ENCODE peak calls at places on chromosomes 7 and 10, in seven cellular contexts. One of them, this sample, is unnamed.

GRCh38 chr7:132430863-132431822 is 145.1 kb downstream of the PLXNA4 start:
- DNase-seq in nucleus accumbens: no peak
- DNase-seq in SJSA1: peak; percentile 4
- DNase-seq in left ventricle myocardium superior: no peak
- DNase-seq in mucosa of gallbladder: peak; percentile 15
- DNase-seq in SW480: no peak
- DNase-seq in LoVo: peak; percentile 68
- DNase-seq in this sample: no peak

GRCh38 chr10:52314822-52315552 is 906 bp downstream of the DKK1 start:
- DNase-seq in nucleus accumbens: no peak
- DNase-seq in SJSA1: no peak
- DNase-seq in left ventricle myocardium superior: peak; percentile 26
- DNase-seq in mucosa of gallbladder: no peak
- DNase-seq in SW480: peak; percentile 14
- DNase-seq in LoVo: no peak
- DNase-seq in this sample: no peak

GRCh38 chr7:77473240-77474005 is 57.3 kb upstream of the GSAP start:
- DNase-seq in nucleus accumbens: no peak
- DNase-seq in SJSA1: no peak
- DNase-seq in left ventricle myocardium superior: no peak
- DNase-seq in mucosa of gallbladder: no peak
- DNase-seq in SW480: no peak
- DNase-seq in LoVo: no peak
- DNase-seq in this sample: no peak

GRCh38 chr10:79552143-79552542 is 8.1 kb downstream of the SFTPA2 start:
- DNase-seq in nucleus accumbens: no peak
- DNase-seq in SJSA1: no peak
- DNase-seq in left ventricle myocardium superior: no peak
- DNase-seq in mucosa of gallbladder: no peak
- DNase-seq in SW480: no peak
- DNase-seq in LoVo: no peak
- DNase-seq in this sample: no peak

GRCh38 chr7:95766657-95767056 is 5.7 kb upstream of the DYNC1I1 start:
- DNase-seq in nucleus accumbens: no peak
- DNase-seq in SJSA1: no peak
- DNase-seq in left ventricle myocardium superior: no peak
- DNase-seq in mucosa of gallbladder: no peak
- DNase-seq in SW480: no peak
- DNase-seq in LoVo: no peak
- DNase-seq in this sample: no peak

GRCh38 chr7:19713676-19714075 is 4.8 kb upstream of the POLR1F start:
- DNase-seq in nucleus accumbens: no peak
- DNase-seq in SJSA1: peak; percentile 41
- DNase-seq in left ventricle myocardium superior: no peak
- DNase-seq in mucosa of gallbladder: peak; percentile 27
- DNase-seq in SW480: peak; percentile 43
- DNase-seq in LoVo: peak; percentile 56
- DNase-seq in this sample: peak; percentile 52

GRCh38 chr10:45035673-45036072 is 35.0 kb downstream of the ZNF22 start:
- DNase-seq in nucleus accumbens: no peak
- DNase-seq in SJSA1: no peak
- DNase-seq in left ventricle myocardium superior: no peak
- DNase-seq in mucosa of gallbladder: no peak
- DNase-seq in SW480: no peak
- DNase-seq in LoVo: no peak
- DNase-seq in this sample: no peak

GRCh38 chr10:17227367-17228080 is 517 bp upstream of the VIM start:
- DNase-seq in nucleus accumbens: no peak
- DNase-seq in SJSA1: peak; percentile 73
- DNase-seq in left ventricle myocardium superior: no peak
- DNase-seq in mucosa of gallbladder: no peak
- DNase-seq in SW480: no peak
- DNase-seq in LoVo: no peak
- DNase-seq in this sample: no peak

GRCh38 chr10:29960261-29960660 is 99.1 kb downstream of the JCAD start:
- DNase-seq in nucleus accumbens: no peak
- DNase-seq in SJSA1: no peak
- DNase-seq in left ventricle myocardium superior: no peak
- DNase-seq in mucosa of gallbladder: no peak
- DNase-seq in SW480: no peak
- DNase-seq in LoVo: no peak
- DNase-seq in this sample: no peak

GRCh38 chr7:85685901-85686300 is 499.0 kb upstream of the SEMA3D start:
- DNase-seq in nucleus accumbens: no peak
- DNase-seq in SJSA1: no peak
- DNase-seq in left ventricle myocardium superior: no peak
- DNase-seq in mucosa of gallbladder: no peak
- DNase-seq in SW480: no peak
- DNase-seq in LoVo: no peak
- DNase-seq in this sample: no peak

GRCh38 chr10:34319197-34319846 is 495.8 kb downstream of the PARD3 start:
- DNase-seq in nucleus accumbens: no peak
- DNase-seq in SJSA1: peak; percentile 88
- DNase-seq in left ventricle myocardium superior: no peak
- DNase-seq in mucosa of gallbladder: peak; percentile 78
- DNase-seq in SW480: no peak
- DNase-seq in LoVo: peak; percentile 50
- DNase-seq in this sample: no peak

GRCh38 chr10:100986952-100987684 is at the start of the genes MRPL43 and TWNK:
- DNase-seq in nucleus accumbens: peak; percentile 67
- DNase-seq in SJSA1: peak; percentile 75
- DNase-seq in left ventricle myocardium superior: peak; percentile 89
- DNase-seq in mucosa of gallbladder: peak; percentile 82
- DNase-seq in SW480: peak; percentile 70
- DNase-seq in LoVo: peak; percentile 81
- DNase-seq in this sample: peak; percentile 65

GRCh38 chr7:49866910-49867309 is 93.5 kb downstream of the VWC2 start:
- DNase-seq in nucleus accumbens: no peak
- DNase-seq in SJSA1: no peak
- DNase-seq in left ventricle myocardium superior: no peak
- DNase-seq in mucosa of gallbladder: no peak
- DNase-seq in SW480: no peak
- DNase-seq in LoVo: no peak
- DNase-seq in this sample: no peak

GRCh38 chr10:88886557-88886956 is 6.5 kb downstream of the STAMBPL1 start:
- DNase-seq in nucleus accumbens: no peak
- DNase-seq in SJSA1: no peak
- DNase-seq in left ventricle myocardium superior: no peak
- DNase-seq in mucosa of gallbladder: no peak
- DNase-seq in SW480: no peak
- DNase-seq in LoVo: no peak
- DNase-seq in this sample: no peak

GRCh38 chr10:72044417-72045041 is 43.8 kb downstream of the SPOCK2 start:
- DNase-seq in nucleus accumbens: peak; percentile 79
- DNase-seq in SJSA1: no peak
- DNase-seq in left ventricle myocardium superior: peak; percentile 72
- DNase-seq in mucosa of gallbladder: no peak
- DNase-seq in SW480: no peak
- DNase-seq in LoVo: no peak
- DNase-seq in this sample: no peak

GRCh38 chr7:129741743-129742213 is 130.3 kb downstream of the NRF1 start:
- DNase-seq in nucleus accumbens: no peak
- DNase-seq in SJSA1: no peak
- DNase-seq in left ventricle myocardium superior: no peak
- DNase-seq in mucosa of gallbladder: no peak
- DNase-seq in SW480: no peak
- DNase-seq in LoVo: no peak
- DNase-seq in this sample: no peak

GRCh38 chr10:130833596-130833995 is 477.9 kb downstream of the TCERG1L start:
- DNase-seq in nucleus accumbens: no peak
- DNase-seq in SJSA1: no peak
- DNase-seq in left ventricle myocardium superior: no peak
- DNase-seq in mucosa of gallbladder: no peak
- DNase-seq in SW480: no peak
- DNase-seq in LoVo: no peak
- DNase-seq in this sample: no peak

GRCh38 chr10:58842860-58843376 is 330.2 kb downstream of the BICC1 start:
- DNase-seq in nucleus accumbens: no peak
- DNase-seq in SJSA1: no peak
- DNase-seq in left ventricle myocardium superior: no peak
- DNase-seq in mucosa of gallbladder: no peak
- DNase-seq in SW480: no peak
- DNase-seq in LoVo: no peak
- DNase-seq in this sample: no peak

GRCh38 chr10:100697070-100697469 is 48.3 kb upstream of the PAX2 start:
- DNase-seq in nucleus accumbens: no peak
- DNase-seq in SJSA1: peak; percentile 19
- DNase-seq in left ventricle myocardium superior: no peak
- DNase-seq in mucosa of gallbladder: peak; percentile 12
- DNase-seq in SW480: peak; percentile 23
- DNase-seq in LoVo: peak; percentile 61
- DNase-seq in this sample: no peak

GRCh38 chr7:10723832-10724231 is 249.8 kb upstream of the PHF14 start:
- DNase-seq in nucleus accumbens: no peak
- DNase-seq in SJSA1: no peak
- DNase-seq in left ventricle myocardium superior: no peak
- DNase-seq in mucosa of gallbladder: no peak
- DNase-seq in SW480: no peak
- DNase-seq in LoVo: no peak
- DNase-seq in this sample: no peak

GRCh38 chr10:61621538-61622150 is 41.1 kb upstream of the CABCOCO1 start:
- DNase-seq in nucleus accumbens: no peak
- DNase-seq in SJSA1: no peak
- DNase-seq in left ventricle myocardium superior: no peak
- DNase-seq in mucosa of gallbladder: no peak
- DNase-seq in SW480: peak; percentile 43
- DNase-seq in LoVo: no peak
- DNase-seq in this sample: no peak

GRCh38 chr10:122295423-122295947 is 24.4 kb downstream of the BTBD16 start:
- DNase-seq in nucleus accumbens: no peak
- DNase-seq in SJSA1: no peak
- DNase-seq in left ventricle myocardium superior: no peak
- DNase-seq in mucosa of gallbladder: no peak
- DNase-seq in SW480: no peak
- DNase-seq in LoVo: no peak
- DNase-seq in this sample: no peak

GRCh38 chr7:94509264-94509878 is at the start of gene CASD1:
- DNase-seq in nucleus accumbens: peak; percentile 76
- DNase-seq in SJSA1: peak; percentile 32
- DNase-seq in left ventricle myocardium superior: peak; percentile 81
- DNase-seq in mucosa of gallbladder: peak; percentile 38
- DNase-seq in SW480: peak; percentile 61
- DNase-seq in LoVo: peak; percentile 58
- DNase-seq in this sample: no peak

This sample was measured in SW 1271.